ENCODE peak calls at places on chromosomes 4 and X, in nine cellular contexts. One of them, this sample, is unnamed.

GRCh38 chr4:53377319-53378170 is at the start of gene FIP1L1:
- DNase-seq in epithelial cell of proximal tubule: no peak
- DNase-seq in WTC11: peak; percentile 95
- DNase-seq in astrocyte: peak; percentile 71
- DNase-seq in endothelial cell: peak; percentile 95
- DNase-seq in A673: peak; percentile 84
- DNase-seq in mesothelial cell of epicardium: peak; percentile 94
- DNase-seq in PC-3: peak; percentile 98
- DNase-seq in IMR-90: peak; percentile 87
- DNase-seq in this sample: peak; percentile 97

GRCh38 chr4:19508442-19508841 is 743.3 kb upstream of the SLIT2 start:
- DNase-seq in WTC11: no peak
- DNase-seq in A673: no peak
- DNase-seq in astrocyte: peak; percentile 63
- DNase-seq in IMR-90: no peak
- DNase-seq in PC-3: no peak
- DNase-seq in mesothelial cell of epicardium: no peak
- DNase-seq in endothelial cell: no peak
- DNase-seq in epithelial cell of proximal tubule: no peak
- DNase-seq in this sample: no peak

GRCh38 chrX:43560247-43560946 is 95.7 kb upstream of the MAOA start:
- DNase-seq in PC-3: no peak
- DNase-seq in WTC11: no peak
- DNase-seq in mesothelial cell of epicardium: no peak
- DNase-seq in endothelial cell: no peak
- DNase-seq in epithelial cell of proximal tubule: no peak
- DNase-seq in astrocyte: no peak
- DNase-seq in A673: no peak
- DNase-seq in IMR-90: no peak
- DNase-seq in this sample: no peak

GRCh38 chr4:107993969-107994368 is 4.3 kb downstream of the HADH start:
- DNase-seq in astrocyte: no peak
- DNase-seq in A673: no peak
- DNase-seq in PC-3: no peak
- DNase-seq in WTC11: no peak
- DNase-seq in IMR-90: no peak
- DNase-seq in epithelial cell of proximal tubule: no peak
- DNase-seq in mesothelial cell of epicardium: no peak
- DNase-seq in endothelial cell: no peak
- DNase-seq in this sample: peak; percentile 45

GRCh38 chr4:89283226-89283974 is 24.2 kb downstream of the GPRIN3 start:
- DNase-seq in mesothelial cell of epicardium: no peak
- DNase-seq in IMR-90: no peak
- DNase-seq in endothelial cell: no peak
- DNase-seq in PC-3: peak; percentile 22
- DNase-seq in astrocyte: peak; percentile 22
- DNase-seq in WTC11: no peak
- DNase-seq in A673: no peak
- DNase-seq in epithelial cell of proximal tubule: peak; percentile 80
- DNase-seq in this sample: no peak

GRCh38 chrX:129934461-129934860 is 28.5 kb downstream of the UTP14A start:
- DNase-seq in astrocyte: no peak
- DNase-seq in WTC11: no peak
- DNase-seq in epithelial cell of proximal tubule: no peak
- DNase-seq in IMR-90: no peak
- DNase-seq in mesothelial cell of epicardium: no peak
- DNase-seq in endothelial cell: no peak
- DNase-seq in PC-3: no peak
- DNase-seq in A673: no peak
- DNase-seq in this sample: no peak

GRCh38 chrX:4550018-4550417 is 836.6 kb upstream of the PRKX start:
- DNase-seq in mesothelial cell of epicardium: no peak
- DNase-seq in astrocyte: no peak
- DNase-seq in epithelial cell of proximal tubule: no peak
- DNase-seq in PC-3: peak; percentile 47
- DNase-seq in IMR-90: no peak
- DNase-seq in endothelial cell: no peak
- DNase-seq in A673: peak; percentile 37
- DNase-seq in WTC11: peak; percentile 13
- DNase-seq in this sample: no peak

GRCh38 chrX:130999360-130999759 is 58.8 kb upstream of the ARHGAP36 start:
- DNase-seq in A673: no peak
- DNase-seq in epithelial cell of proximal tubule: no peak
- DNase-seq in IMR-90: no peak
- DNase-seq in endothelial cell: no peak
- DNase-seq in PC-3: no peak
- DNase-seq in mesothelial cell of epicardium: no peak
- DNase-seq in astrocyte: no peak
- DNase-seq in WTC11: no peak
- DNase-seq in this sample: no peak

GRCh38 chr4:140152760-140153418 is 1.1 kb downstream of the MAML3 start:
- DNase-seq in endothelial cell: peak; percentile 62
- DNase-seq in IMR-90: peak; percentile 44
- DNase-seq in WTC11: peak; percentile 55
- DNase-seq in A673: peak; percentile 68
- DNase-seq in astrocyte: peak; percentile 30
- DNase-seq in mesothelial cell of epicardium: peak; percentile 37
- DNase-seq in PC-3: peak; percentile 32
- DNase-seq in epithelial cell of proximal tubule: no peak
- DNase-seq in this sample: peak; percentile 20

GRCh38 chr4:100641326-100641725 is 123.5 kb upstream of the EMCN start:
- DNase-seq in IMR-90: no peak
- DNase-seq in endothelial cell: no peak
- DNase-seq in astrocyte: no peak
- DNase-seq in mesothelial cell of epicardium: no peak
- DNase-seq in PC-3: no peak
- DNase-seq in A673: peak; percentile 88
- DNase-seq in epithelial cell of proximal tubule: no peak
- DNase-seq in WTC11: no peak
- DNase-seq in this sample: no peak

GRCh38 chrX:13659057-13659456 is 6.1 kb downstream of the TCEANC start:
- DNase-seq in IMR-90: peak; percentile 76
- DNase-seq in WTC11: no peak
- DNase-seq in endothelial cell: no peak
- DNase-seq in A673: no peak
- DNase-seq in epithelial cell of proximal tubule: no peak
- DNase-seq in astrocyte: peak; percentile 20
- DNase-seq in PC-3: peak; percentile 43
- DNase-seq in mesothelial cell of epicardium: no peak
- DNase-seq in this sample: no peak

GRCh38 chr4:173217727-173218126 is 49.1 kb downstream of the GALNT7 start:
- DNase-seq in endothelial cell: no peak
- DNase-seq in astrocyte: peak; percentile 66
- DNase-seq in mesothelial cell of epicardium: no peak
- DNase-seq in IMR-90: peak; percentile 83
- DNase-seq in PC-3: peak; percentile 76
- DNase-seq in A673: peak; percentile 31
- DNase-seq in WTC11: no peak
- DNase-seq in epithelial cell of proximal tubule: no peak
- DNase-seq in this sample: no peak

GRCh38 chrX:74492720-74493201 is 71.5 kb downstream of the SLC16A2 start:
- DNase-seq in mesothelial cell of epicardium: no peak
- DNase-seq in astrocyte: no peak
- DNase-seq in PC-3: no peak
- DNase-seq in WTC11: peak; percentile 58
- DNase-seq in endothelial cell: peak; percentile 6
- DNase-seq in A673: peak; percentile 28
- DNase-seq in epithelial cell of proximal tubule: no peak
- DNase-seq in IMR-90: no peak
- DNase-seq in this sample: no peak

GRCh38 chrX:13590914-13591313 is 21.5 kb downstream of the EGFL6 start:
- DNase-seq in mesothelial cell of epicardium: no peak
- DNase-seq in endothelial cell: no peak
- DNase-seq in astrocyte: no peak
- DNase-seq in A673: no peak
- DNase-seq in PC-3: no peak
- DNase-seq in WTC11: no peak
- DNase-seq in IMR-90: no peak
- DNase-seq in epithelial cell of proximal tubule: no peak
- DNase-seq in this sample: no peak

GRCh38 chr4:47031713-47032404 is 492 bp downstream of the GABRB1 start:
- DNase-seq in endothelial cell: no peak
- DNase-seq in A673: peak; percentile 11
- DNase-seq in IMR-90: no peak
- DNase-seq in epithelial cell of proximal tubule: no peak
- DNase-seq in astrocyte: no peak
- DNase-seq in PC-3: no peak
- DNase-seq in WTC11: no peak
- DNase-seq in mesothelial cell of epicardium: no peak
- DNase-seq in this sample: peak; percentile 27

GRCh38 chrX:19127649-19128168 is 5.4 kb upstream of the ADGRG2 start:
- DNase-seq in A673: peak; percentile 94
- DNase-seq in astrocyte: no peak
- DNase-seq in epithelial cell of proximal tubule: peak; percentile 1
- DNase-seq in mesothelial cell of epicardium: no peak
- DNase-seq in endothelial cell: no peak
- DNase-seq in WTC11: no peak
- DNase-seq in IMR-90: no peak
- DNase-seq in PC-3: peak; percentile 49
- DNase-seq in this sample: no peak

GRCh38 chrX:24395775-24396174 is 35.3 kb downstream of the SUPT20HL1 start:
- DNase-seq in epithelial cell of proximal tubule: peak; percentile 13
- DNase-seq in astrocyte: peak; percentile 62
- DNase-seq in IMR-90: peak; percentile 82
- DNase-seq in PC-3: peak; percentile 85
- DNase-seq in WTC11: peak; percentile 16
- DNase-seq in mesothelial cell of epicardium: no peak
- DNase-seq in endothelial cell: peak; percentile 49
- DNase-seq in A673: peak; percentile 76
- DNase-seq in this sample: peak; percentile 54

GRCh38 chr4:53196195-53196641 is 169.6 kb downstream of the SCFD2 start:
- DNase-seq in IMR-90: peak; percentile 36
- DNase-seq in astrocyte: no peak
- DNase-seq in WTC11: no peak
- DNase-seq in PC-3: no peak
- DNase-seq in endothelial cell: no peak
- DNase-seq in A673: peak; percentile 88
- DNase-seq in mesothelial cell of epicardium: no peak
- DNase-seq in epithelial cell of proximal tubule: no peak
- DNase-seq in this sample: no peak

GRCh38 chr4:68373513-68373912 is 23.6 kb upstream of the YTHDC1 start:
- DNase-seq in endothelial cell: peak; percentile 61
- DNase-seq in WTC11: peak; percentile 84
- DNase-seq in astrocyte: peak; percentile 76
- DNase-seq in epithelial cell of proximal tubule: no peak
- DNase-seq in mesothelial cell of epicardium: peak; percentile 36
- DNase-seq in A673: peak; percentile 62
- DNase-seq in PC-3: no peak
- DNase-seq in IMR-90: peak; percentile 67
- DNase-seq in this sample: peak; percentile 34

DNA sequence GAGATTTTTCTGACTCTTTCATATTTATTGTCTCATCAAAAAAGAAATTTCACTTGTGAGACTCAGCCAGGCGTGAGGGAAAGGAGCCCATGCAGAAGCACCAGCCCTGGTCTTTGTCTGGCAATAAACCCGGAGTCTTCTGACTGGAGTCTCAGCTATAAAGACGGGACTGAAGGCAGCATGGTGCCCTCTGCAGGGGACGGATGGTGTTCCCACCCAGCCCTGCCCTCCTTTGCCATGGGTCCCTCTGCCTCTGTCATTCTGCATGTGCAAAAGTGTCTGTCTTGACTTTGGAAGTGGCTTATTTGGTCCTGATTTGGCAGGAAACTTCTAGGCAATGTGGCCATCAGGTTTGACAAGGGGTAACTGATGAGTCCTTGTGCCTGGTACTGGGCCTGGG is 14.3 kb downstream of the ZNF185 start:
- DNase-seq in mesothelial cell of epicardium: no peak
- DNase-seq in A673: peak; percentile 22
- DNase-seq in WTC11: no peak
- DNase-seq in astrocyte: no peak
- DNase-seq in epithelial cell of proximal tubule: no peak
- DNase-seq in IMR-90: no peak
- DNase-seq in PC-3: no peak
- DNase-seq in endothelial cell: peak; percentile 22
- DNase-seq in this sample: no peak
- TF ChIP-seq CTCF in mesothelial cell of epicardium: no peak
- TF ChIP-seq CTCF in A673: peak; percentile 35
- TF ChIP-seq CTCF in WTC11: no peak
- TF ChIP-seq CTCF in astrocyte: no peak
- TF ChIP-seq CTCF in epithelial cell of proximal tubule: no peak
- TF ChIP-seq CTCF in IMR-90: no peak
- TF ChIP-seq CTCF in PC-3: peak; percentile 35
- TF ChIP-seq CTCF in endothelial cell: no peak
- TF ChIP-seq CTCF in this sample: no peak

DNA sequence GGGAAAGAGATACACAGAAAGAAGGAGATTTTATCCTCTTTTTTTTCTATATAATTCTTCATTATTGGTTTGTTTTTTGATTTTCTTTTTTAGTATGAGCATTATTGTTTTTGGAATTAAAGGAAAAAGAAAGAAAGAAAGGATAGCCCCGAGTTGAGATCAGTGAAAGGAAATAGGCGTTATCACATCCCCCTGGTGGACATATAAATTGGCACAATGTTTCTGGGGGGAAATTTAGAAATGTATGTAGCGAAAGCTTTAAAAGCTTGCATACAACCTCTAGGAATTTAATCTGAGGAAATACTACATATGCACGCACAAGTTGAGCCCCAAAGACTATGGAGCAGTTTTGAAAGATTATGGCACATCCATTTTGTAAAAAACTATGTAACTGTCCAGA is 226.3 kb upstream of the LDB2 start:
- DNase-seq in A673: peak; percentile 15
- DNase-seq in WTC11: no peak
- DNase-seq in mesothelial cell of epicardium: no peak
- DNase-seq in PC-3: peak; percentile 1
- DNase-seq in endothelial cell: no peak
- DNase-seq in astrocyte: no peak
- DNase-seq in epithelial cell of proximal tubule: no peak
- DNase-seq in IMR-90: no peak
- DNase-seq in this sample: no peak
- TF ChIP-seq CTCF in A673: peak; percentile 46
- TF ChIP-seq CTCF in WTC11: peak; percentile 14
- TF ChIP-seq CTCF in mesothelial cell of epicardium: peak; percentile 56
- TF ChIP-seq CTCF in PC-3: peak; percentile 41
- TF ChIP-seq CTCF in endothelial cell: peak; percentile 59
- TF ChIP-seq CTCF in astrocyte: peak; percentile 24
- TF ChIP-seq CTCF in epithelial cell of proximal tubule: peak; percentile 28
- TF ChIP-seq CTCF in IMR-90: peak; percentile 11
- TF ChIP-seq CTCF in this sample: no peak

GRCh38 chr4:23934915-23935314 is 45.1 kb upstream of the PPARGC1A start:
- DNase-seq in mesothelial cell of epicardium: no peak
- DNase-seq in A673: no peak
- DNase-seq in PC-3: no peak
- DNase-seq in IMR-90: peak; percentile 87
- DNase-seq in astrocyte: peak; percentile 91
- DNase-seq in epithelial cell of proximal tubule: peak; percentile 94
- DNase-seq in WTC11: no peak
- DNase-seq in endothelial cell: no peak
- DNase-seq in this sample: no peak
- TF ChIP-seq CTCF in mesothelial cell of epicardium: no peak
- TF ChIP-seq CTCF in A673: no peak
- TF ChIP-seq CTCF in PC-3: no peak
- TF ChIP-seq CTCF in IMR-90: no peak
- TF ChIP-seq CTCF in astrocyte: no peak
- TF ChIP-seq CTCF in epithelial cell of proximal tubule: peak; percentile 41
- TF ChIP-seq CTCF in WTC11: no peak
- TF ChIP-seq CTCF in endothelial cell: no peak
- TF ChIP-seq CTCF in this sample: no peak

GRCh38 chrX:86805241-86805640 is 657.0 kb downstream of the DACH2 start:
- DNase-seq in A673: no peak
- DNase-seq in IMR-90: no peak
- DNase-seq in epithelial cell of proximal tubule: no peak
- DNase-seq in endothelial cell: no peak
- DNase-seq in PC-3: no peak
- DNase-seq in mesothelial cell of epicardium: no peak
- DNase-seq in astrocyte: no peak
- DNase-seq in WTC11: peak; percentile 7
- DNase-seq in this sample: no peak

GRCh38 chrX:86806786-86807185 is 658.5 kb downstream of the DACH2 start:
- DNase-seq in epithelial cell of proximal tubule: no peak
- DNase-seq in endothelial cell: peak; percentile 4
- DNase-seq in mesothelial cell of epicardium: no peak
- DNase-seq in A673: peak; percentile 23
- DNase-seq in astrocyte: no peak
- DNase-seq in WTC11: peak; percentile 21
- DNase-seq in PC-3: peak; percentile 24
- DNase-seq in IMR-90: peak; percentile 3
- DNase-seq in this sample: peak; percentile 6
- TF ChIP-seq CTCF in epithelial cell of proximal tubule: peak; percentile 35
- TF ChIP-seq CTCF in endothelial cell: no peak
- TF ChIP-seq CTCF in mesothelial cell of epicardium: no peak
- TF ChIP-seq CTCF in A673: peak; percentile 51
- TF ChIP-seq CTCF in astrocyte: no peak
- TF ChIP-seq CTCF in WTC11: no peak
- TF ChIP-seq CTCF in PC-3: peak; percentile 47
- TF ChIP-seq CTCF in IMR-90: peak; percentile 21
- TF ChIP-seq CTCF in this sample: peak; percentile 18